ENCODE peak calls at places on chromosomes 13 and 19, in seven cellular contexts. Z, J, Y, O, B, P and U are unnamed samples. For H3K27me3, the result is how much of the 10 kb centered on the place peaks cover.

GRCh38 chr13:79662882-79663281 is 181.9 kb downstream of the NDFIP2 start:
- DNase-seq in P (no peak), O (no peak), Z (no peak), Y (no peak), J (no peak), B (no peak), U (no peak)

GRCh38 chr19:39390460-39390758 is 497 bp downstream of the PAF1 start:
- DNase-seq in O (no peak), Z (no peak), P (peak), J (no peak), Y (peak), B (no peak), U (no peak)

GRCh38 chr19:7831452-7831851 is 1.4 kb downstream of the EVI5L start:
- DNase-seq in O (no peak), B (no peak), Z (no peak), J (peak), Y (peak), P (no peak), U (peak)

GRCh38 chr19:34481861-34482379 is 362 bp downstream of the WTIP start:
- DNase-seq in J (no peak), Z (no peak), P (no peak), B (no peak), O (peak), Y (no peak), U (peak)

GRCh38 chr13:114219406-114219805 is 15.3 kb upstream of the CDC16 start:
- DNase-seq in B (no peak), Z (no peak), J (no peak), O (no peak), Y (no peak), P (no peak), U (peak)

GRCh38 chr19:6533000-6533328 is 2.1 kb downstream of the TNFSF9 start:
- DNase-seq in O (no peak), B (no peak), P (no peak), Z (no peak), J (no peak), Y (no peak), U (peak)

GRCh38 chr19:45076029-45076850 is at the start of gene ZNF296:
- DNase-seq in B (peak), Y (peak), O (peak), Z (peak), P (peak), J (peak), U (peak)

GRCh38 chr19:45496349-45496953 is 396 bp downstream of the RTN2 start:
- DNase-seq in Y (no peak), B (no peak), Z (no peak), J (peak), O (no peak), P (peak), U (peak)

GRCh38 chr13:110653851-110654250 is 38.5 kb downstream of the NAXD start:
- DNase-seq in P (no peak), O (no peak), Z (no peak), J (no peak), B (no peak), Y (no peak), U (peak)

GRCh38 chr19:17340302-17340870 is 3.0 kb downstream of the GTPBP3 start:
- DNase-seq in O (peak), P (no peak), J (peak), Y (peak), B (no peak), Z (no peak), U (peak)

GRCh38 chr13:30395192-30396158 is 26.8 kb upstream of the UBE2L5 start:
- DNase-seq in B (peak), Y (peak), P (peak), Z (peak), O (peak), J (peak), U (peak)

GRCh38 chr13:107301724-107302374 is 733.9 kb upstream of the ARGLU1 start:
- DNase-seq in Z (no peak), Y (no peak), O (no peak), P (no peak), J (peak), B (no peak), U (no peak)

GRCh38 chr19:15501596-15501995 is 6.7 kb upstream of the CYP4F22 start:
- DNase-seq in J (no peak), Z (no peak), Y (no peak), O (no peak), B (no peak), P (no peak), U (no peak)

GRCh38 chr19:32642771-32643170 is 32.2 kb downstream of the ANKRD27 start:
- DNase-seq in O (no peak), B (no peak), P (peak), Z (no peak), J (no peak), Y (no peak), U (no peak)

GRCh38 chr19:39335168-39335567 is 675 bp downstream of the GMFG start:
- DNase-seq in Z (no peak), Y (no peak), P (peak), B (no peak), J (no peak), O (no peak), U (no peak)

GRCh38 chr19:15323496-15324235 is 8.7 kb downstream of the BRD4 start:
- DNase-seq in P (no peak), B (no peak), Y (peak), Z (peak), J (no peak), O (peak), U (no peak)

GRCh38 chr13:73190477-73190876 is 131.7 kb downstream of the KLF5 start:
- DNase-seq in Z (no peak), P (no peak), Y (no peak), O (no peak), B (no peak), J (no peak), U (no peak)

GRCh38 chr19:19602136-19602712 is 16.3 kb downstream of the PBX4 start:
- DNase-seq in B (no peak), Y (no peak), O (no peak), P (no peak), J (no peak), Z (no peak), U (no peak)

GRCh38 chr13:99018418-99019180 is 40.7 kb upstream of the DOCK9 start:
- DNase-seq in J (no peak), Y (no peak), Z (no peak), P (no peak), B (no peak), O (no peak), U (no peak)

GRCh38 chr13:39676315-39676876 is 20.9 kb downstream of the COG6 start:
- DNase-seq in Z (no peak), O (no peak), Y (no peak), P (no peak), B (peak), J (peak), U (no peak)

GRCh38 chr19:18618236-18618635 is 5.6 kb downstream of the TMEM59L start:
- DNase-seq in O (no peak), J (no peak), B (no peak), Y (no peak), Z (no peak), P (no peak), U (no peak)

GRCh38 chr19:40143612-40144011 is 47.6 kb upstream of the MAP3K10 start:
- DNase-seq in B (peak), J (no peak), O (no peak), Y (no peak), P (peak), Z (no peak), U (no peak)

GRCh38 chr19:6767081-6767356 is 216 bp downstream of the SH2D3A start:
- DNase-seq in P (no peak), Y (no peak), Z (no peak), O (no peak), J (no peak), B (no peak), U (no peak)

GRCh38 chr13:113835461-113836274 is 28.2 kb downstream of the GAS6 start:
- DNase-seq in B (no peak), P (no peak), Y (no peak), Z (no peak), J (no peak), O (peak), U (no peak)

GRCh38 chr19:18473706-18474087 is 35.8 kb upstream of the ISYNA1 start:
- DNase-seq in J (no peak), Z (no peak), Y (no peak), B (no peak), O (no peak), P (no peak), U (no peak)

GRCh38 chr13:60654405-60654804 is 257.4 kb downstream of the TDRD3 start:
- DNase-seq in B (no peak), J (no peak), Y (peak), O (peak), Z (peak), P (no peak), U (peak)

GRCh38 chr19:46772170-46773017 is 16.0 kb downstream of the SLC1A5 start:
- DNase-seq in J (no peak), P (no peak), Z (no peak), O (no peak), B (no peak), Y (no peak), U (no peak)

GRCh38 chr13:107587681-107588080 is 627.7 kb downstream of the LIG4 start:
- DNase-seq in J (no peak), O (no peak), P (no peak), B (no peak), Y (no peak), Z (no peak), U (no peak)

GRCh38 chr13:44578064-44578394 is 1.9 kb upstream of the TSC22D1 start:
- DNase-seq in Y (peak), B (no peak), O (no peak), J (no peak), P (no peak), Z (no peak), U (no peak)

GRCh38 chr13:25141042-25141441 is 31.0 kb downstream of the AMER2 start:
- DNase-seq in J (no peak), Y (no peak), P (no peak), Z (no peak), O (no peak), B (no peak), U (no peak)

GRCh38 chr13:25135896-25136295 is 36.2 kb downstream of the AMER2 start:
- DNase-seq in Y (no peak), P (no peak), O (no peak), J (no peak), B (no peak), Z (no peak), U (no peak)

GRCh38 chr13:25136872-25137623 is 35.0 kb downstream of the AMER2 start:
- DNase-seq in B (no peak), Z (no peak), Y (no peak), J (peak), O (no peak), P (no peak), U (peak)

GRCh38 chr13:25132984-25133383 is 37.0 kb downstream of the PABPC3 start:
- DNase-seq in Z (no peak), Y (no peak), O (no peak), J (no peak), B (no peak), P (no peak), U (no peak)

DNA sequence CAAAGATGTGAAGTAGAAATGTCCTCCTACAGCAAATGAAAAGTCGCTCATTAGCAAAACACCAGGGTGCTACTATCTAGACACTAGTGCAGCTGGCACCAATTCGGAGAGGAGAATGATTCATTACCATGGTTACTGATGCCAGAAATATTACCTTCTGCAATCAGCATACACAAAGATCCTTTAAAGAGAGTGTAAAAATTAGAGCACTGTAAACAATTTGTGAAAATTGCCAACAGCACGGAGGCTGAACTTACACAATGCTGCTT is 34.5 kb downstream of the AMER2 start:
- DNase-seq in P (no peak), J (no peak), Z (no peak), B (no peak), O (no peak), Y (no peak), U (no peak)
- H3K27me3 ChIP-seq in P (under half), J (under half), Z (under half), B (under half), O (under half), Y (half or more), U (under half)

GRCh38 chr13:50127726-50128291 is 112.6 kb downstream of the KCNRG start:
- DNase-seq in P (no peak), Y (no peak), J (peak), O (no peak), B (peak), Z (no peak), U (peak)
- H3K27me3 ChIP-seq in P (half or more), Y (half or more), J (half or more), O (under half), B (under half), Z (under half), U (half or more)

GRCh38 chr19:1854032-1854541 is 5.8 kb upstream of the REXO1 start:
- DNase-seq in Y (no peak), Z (no peak), O (no peak), B (no peak), P (no peak), J (no peak), U (no peak)

GRCh38 chr19:1852729-1853128 is 4.4 kb upstream of the REXO1 start:
- DNase-seq in J (no peak), Z (no peak), B (no peak), P (no peak), O (peak), Y (no peak), U (no peak)

GRCh38 chr19:1854542-1855039 is 6.3 kb upstream of the REXO1 start:
- DNase-seq in Y (no peak), J (no peak), P (no peak), O (no peak), B (no peak), Z (no peak), U (no peak)

GRCh38 chr19:1852294-1852646 is 4.0 kb upstream of the REXO1 start:
- DNase-seq in P (no peak), Z (no peak), O (no peak), Y (no peak), J (peak), B (no peak), U (no peak)

GRCh38 chr19:1853295-1854031 is 5.2 kb upstream of the REXO1 start:
- DNase-seq in Y (peak), Z (peak), J (peak), B (peak), P (peak), O (peak), U (peak)
- H3K27me3 ChIP-seq in Y (under half), Z (under half), J (under half), B (under half), P (under half), O (under half), U (under half)

DNA sequence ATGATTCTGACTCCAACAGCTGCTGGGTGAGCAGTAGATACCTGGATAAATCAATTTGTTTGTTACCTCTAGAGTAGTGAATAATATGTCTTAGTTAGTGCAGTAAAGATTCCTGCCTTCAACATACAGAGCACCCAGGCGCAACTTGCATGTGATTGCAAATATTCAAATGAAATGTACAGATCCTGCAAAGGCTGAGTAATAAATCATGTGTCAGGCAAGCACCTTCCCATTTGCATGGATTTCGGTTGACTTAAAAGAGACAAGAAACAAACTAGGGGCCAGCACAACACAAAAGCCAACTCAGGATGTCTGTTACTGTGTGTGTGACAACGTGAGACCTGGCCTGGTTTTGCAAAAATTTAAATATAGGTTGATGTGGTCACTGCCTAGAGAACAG is 79.7 kb downstream of the TNFSF11 start:
- DNase-seq in J (no peak), O (no peak), Z (no peak), Y (no peak), B (no peak), P (no peak), U (no peak)
- H3K27me3 ChIP-seq in J (under half), O (under half), Z (under half), Y (under half), B (under half), P (under half), U (under half)

DNA sequence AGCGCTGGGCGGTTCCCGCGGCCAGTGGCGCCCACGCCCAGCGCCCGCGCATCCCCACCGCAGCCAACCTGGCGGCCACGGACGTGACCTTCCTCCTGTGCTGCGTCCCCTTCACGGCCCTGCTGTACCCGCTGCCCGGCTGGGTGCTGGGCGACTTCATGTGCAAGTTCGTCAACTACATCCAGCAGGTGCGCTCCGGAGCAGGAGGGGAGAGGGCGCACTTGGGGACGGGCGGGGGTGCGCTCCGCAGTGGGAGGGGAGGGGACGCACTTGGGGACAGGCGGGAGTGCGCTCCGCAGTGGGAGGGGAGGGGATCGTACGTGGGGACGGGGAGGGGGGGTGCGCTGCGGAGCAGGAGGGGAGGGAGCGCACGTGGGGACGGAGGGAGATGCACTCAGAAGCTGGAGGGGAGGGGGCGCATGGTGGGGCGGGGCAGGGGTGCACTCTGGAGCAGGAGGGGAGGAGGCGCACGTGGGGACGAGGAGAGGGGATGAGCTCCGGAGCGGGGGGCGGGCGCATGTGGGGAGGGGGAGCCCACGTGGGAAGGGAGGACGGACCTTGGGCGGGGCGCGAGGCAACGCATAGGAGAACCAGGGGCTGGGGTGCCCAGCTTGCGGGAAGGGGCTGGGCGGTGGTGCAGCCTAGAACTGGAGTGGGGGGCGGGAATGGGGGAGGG is 1.5 kb downstream of the KISS1R start:
- DNase-seq in J (peak), P (no peak), B (no peak), O (no peak), Z (no peak), Y (no peak), U (peak)
- H3K27me3 ChIP-seq in J (half or more), P (under half), B (under half), O (under half), Z (under half), Y (half or more), U (half or more)

DNA sequence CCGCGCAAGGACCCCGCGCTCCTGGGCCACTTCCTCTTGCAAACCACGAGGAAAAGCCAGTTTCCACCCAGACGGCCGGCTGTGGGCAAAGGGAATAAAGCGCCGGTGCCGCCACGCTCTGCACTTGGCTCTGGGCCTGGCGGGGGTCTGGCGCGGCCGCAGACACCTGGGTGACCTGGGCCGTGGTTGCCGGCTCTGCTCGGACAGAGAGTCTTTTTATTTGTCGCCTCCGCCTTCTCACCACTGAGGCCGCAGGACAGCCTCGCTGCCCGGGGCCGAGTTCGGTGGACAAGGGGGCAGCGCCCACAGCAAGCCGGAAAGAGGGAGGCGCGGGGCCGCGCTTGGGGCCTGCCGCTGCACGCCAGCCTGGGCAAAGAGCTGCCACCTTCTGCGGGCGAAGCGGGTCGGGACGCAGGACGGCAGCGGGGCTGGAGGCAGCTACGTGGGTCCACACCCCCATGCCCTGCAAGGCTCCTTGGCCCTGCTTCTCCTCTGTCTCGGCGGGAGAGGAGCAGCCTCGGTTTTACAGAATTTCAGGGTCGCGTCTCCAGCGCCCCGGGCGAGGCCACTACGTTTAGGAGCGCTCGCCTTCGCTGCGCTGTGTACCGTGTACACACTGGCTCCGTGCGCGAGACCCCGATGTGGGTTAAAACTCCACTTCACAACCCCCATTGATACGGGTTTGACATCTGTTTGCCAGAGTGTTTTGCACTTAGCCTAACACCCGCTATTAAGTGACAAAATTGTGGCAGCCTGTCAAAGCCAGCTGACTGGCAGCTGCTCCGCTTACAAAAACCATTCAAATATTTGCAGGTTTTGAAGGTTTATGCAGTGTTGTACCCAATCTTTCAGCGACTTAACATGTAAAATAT is 13.0 kb upstream of the SOX1 start:
- DNase-seq in J (peak), Z (no peak), B (no peak), O (no peak), Y (no peak), P (no peak), U (peak)
- H3K27me3 ChIP-seq in J (half or more), Z (half or more), B (under half), O (under half), Y (half or more), P (half or more), U (half or more)

DNA sequence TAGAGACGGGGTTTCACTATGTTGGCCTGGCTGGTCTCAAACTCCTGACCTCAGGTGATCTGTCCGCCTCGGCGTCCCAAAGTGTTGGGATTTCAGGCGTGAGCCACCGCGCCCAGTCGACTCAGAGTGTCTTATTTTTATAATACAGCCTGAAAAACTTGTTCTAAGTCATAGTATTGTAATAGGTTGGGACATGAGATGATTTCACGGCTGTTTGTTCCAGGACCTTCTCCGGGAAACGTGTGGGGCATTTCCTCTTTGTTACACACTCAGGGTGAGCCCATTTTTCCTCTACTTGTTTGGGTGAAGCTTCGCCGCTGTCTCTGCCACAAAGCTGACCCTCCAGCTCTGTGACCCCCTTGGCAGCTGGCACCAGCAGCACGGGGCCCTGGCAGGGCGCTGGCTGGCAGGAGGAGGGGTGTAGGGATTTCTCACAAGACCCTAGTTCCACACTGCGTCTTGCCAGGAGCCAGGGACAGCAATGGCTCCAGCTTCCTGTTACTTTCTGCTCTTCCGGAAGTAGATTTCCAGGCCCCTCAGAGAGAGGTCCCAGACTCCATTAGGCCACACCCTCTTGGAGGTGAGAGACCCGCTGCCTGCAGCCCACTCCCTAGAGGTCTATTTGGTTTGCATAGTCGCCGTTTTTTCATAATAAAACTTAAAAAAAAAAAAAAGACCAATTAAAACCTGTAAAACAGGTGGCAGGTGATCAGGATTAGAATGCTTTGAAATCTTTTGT is 15.6 kb downstream of the FGF21 start:
- DNase-seq in Z (no peak), Y (no peak), P (no peak), J (peak), B (no peak), O (no peak), U (no peak)
- H3K27me3 ChIP-seq in Z (under half), Y (under half), P (under half), J (under half), B (under half), O (under half), U (under half)